ENCODE peak calls at places on chromosomes 4 and X, in five cellular contexts. H, N, M, Y and D are unnamed samples.
A peak's percentile ranks its signal among the peaks of the same experiment; 100 is the strongest.

GRCh38 chr4:97593248-97593647 is 550.0 kb downstream of the STPG2 start:
- DNase-seq in H (no peak), N (no peak), M (no peak), Y (no peak), D (peak; percentile 55)

GRCh38 chr4:110020139-110020538 is 107.5 kb downstream of the EGF start:
- DNase-seq in H (peak; percentile 14), N (no peak), M (peak; percentile 20), Y (no peak), D (no peak)

GRCh38 chr4:6885953-6886557 is 23.6 kb upstream of the TBC1D14 start:
- DNase-seq in H (peak; percentile 66), N (peak; percentile 78), M (peak; percentile 73), Y (no peak), D (peak; percentile 86)

GRCh38 chr4:177737387-177737965 is 295.2 kb upstream of the AGA start:
- DNase-seq in H (peak; percentile 30), N (no peak), M (no peak), Y (no peak), D (no peak)

GRCh38 chr4:7266525-7267292 is 74.4 kb downstream of the SORCS2 start:
- DNase-seq in H (peak; percentile 92), N (no peak), M (peak; percentile 56), Y (no peak), D (no peak)

GRCh38 chr4:20254517-20255250 is 3.0 kb downstream of the SLIT2 start:
- DNase-seq in H (peak; percentile 39), N (no peak), M (peak; percentile 58), Y (no peak), D (peak; percentile 74)

GRCh38 chr4:163565228-163566040 is 70.9 kb downstream of the TMA16 start:
- DNase-seq in H (no peak), N (no peak), M (no peak), Y (no peak), D (no peak)

GRCh38 chr4:182242793-182243192 is 409 bp upstream of the TENM3 start:
- DNase-seq in H (peak; percentile 74), N (no peak), M (peak; percentile 50), Y (no peak), D (no peak)

GRCh38 chr4:153211986-153212720 is 7.9 kb downstream of the TRIM2 start:
- DNase-seq in H (peak; percentile 77), N (no peak), M (peak; percentile 80), Y (no peak), D (no peak)

GRCh38 chr4:128846063-128846462 is 36.6 kb downstream of the JADE1 start:
- DNase-seq in H (no peak), N (no peak), M (no peak), Y (no peak), D (no peak)

GRCh38 chrX:15721911-15722310 is 16.2 kb upstream of the CA5B start:
- DNase-seq in H (peak; percentile 43), N (no peak), M (no peak), Y (no peak), D (no peak)

GRCh38 chr4:3300198-3300671 is 7.4 kb downstream of the RGS12 start:
- DNase-seq in H (no peak), N (no peak), M (no peak), Y (no peak), D (peak; percentile 59)

GRCh38 chr4:75547647-75548387 is 8.0 kb upstream of the ODAPH start:
- DNase-seq in H (peak; percentile 24), N (no peak), M (peak; percentile 58), Y (no peak), D (no peak)

GRCh38 chrX:46561931-46562721 is 11.4 kb upstream of the CHST7 start:
- DNase-seq in H (no peak), N (no peak), M (no peak), Y (no peak), D (peak; percentile 62)

GRCh38 chr4:105520819-105521790 is 31.3 kb upstream of the ARHGEF38 start:
- DNase-seq in H (peak; percentile 32), N (no peak), M (peak; percentile 50), Y (no peak), D (no peak)

GRCh38 chrX:57596109-57596870 is 4.5 kb downstream of the ZXDB start:
- DNase-seq in H (no peak), N (no peak), M (peak; percentile 26), Y (no peak), D (no peak)

GRCh38 chrX:57821703-57822375 is 88.4 kb downstream of the ZXDA start:
- DNase-seq in H (peak; percentile 55), N (no peak), M (peak; percentile 78), Y (no peak), D (no peak)

GRCh38 chr4:99179626-99180025 is 35.5 kb upstream of the ADH4 start:
- DNase-seq in H (no peak), N (no peak), M (no peak), Y (no peak), D (no peak)

GRCh38 chrX:18927558-18927957 is 56.4 kb downstream of the PHKA2 start:
- DNase-seq in H (no peak), N (no peak), M (no peak), Y (no peak), D (no peak)

GRCh38 chr4:53507671-53508286 is 83.5 kb downstream of the LNX1 start:
- DNase-seq in H (peak; percentile 48), N (peak; percentile 90), M (peak; percentile 98), Y (no peak), D (peak; percentile 80)

GRCh38 chr4:172992648-172993356 is 175.8 kb upstream of the GALNT7 start:
- DNase-seq in H (no peak), N (no peak), M (no peak), Y (no peak), D (no peak)

GRCh38 chr4:41709844-41710481 is 38.6 kb downstream of the PHOX2B start:
- DNase-seq in H (peak; percentile 97), N (no peak), M (peak; percentile 26), Y (no peak), D (no peak)

GRCh38 chr4:51825341-51825740 is 17.6 kb upstream of the DCUN1D4 start:
- DNase-seq in H (no peak), N (no peak), M (no peak), Y (no peak), D (no peak)

GRCh38 chrX:146224442-146224841 is 406.8 kb downstream of the SLITRK2 start:
- DNase-seq in H (no peak), N (no peak), M (no peak), Y (no peak), D (no peak)

GRCh38 chr4:39976141-39976944 is 1.4 kb downstream of the PDS5A start:
- DNase-seq in H (peak; percentile 82), N (peak; percentile 79), M (peak; percentile 83), Y (peak; percentile 61), D (peak; percentile 86)

GRCh38 chr4:169128902-169129301 is 118.8 kb upstream of the CBR4 start:
- DNase-seq in H (no peak), N (no peak), M (no peak), Y (no peak), D (no peak)

GRCh38 chr4:76697129-76697803 is 200.7 kb downstream of the SOWAHB start:
- DNase-seq in H (no peak), N (no peak), M (no peak), Y (no peak), D (no peak)

GRCh38 chrX:80751456-80751855 is 58.2 kb downstream of the BRWD3 start:
- DNase-seq in H (peak; percentile 3), N (no peak), M (no peak), Y (no peak), D (no peak)

GRCh38 chr4:143407475-143407874 is 70.8 kb downstream of the GAB1 start:
- DNase-seq in H (no peak), N (no peak), M (no peak), Y (no peak), D (no peak)

GRCh38 chrX:47502591-47503222 is 19.7 kb upstream of the ZNF41 start:
- DNase-seq in H (peak; percentile 61), N (no peak), M (peak; percentile 85), Y (no peak), D (no peak)

GRCh38 chr4:154164931-154165839 is 326.4 kb downstream of the DCHS2 start:
- DNase-seq in H (peak; percentile 77), N (no peak), M (peak; percentile 96), Y (no peak), D (no peak)

GRCh38 chrX:16033336-16033735 is 90.0 kb upstream of the GRPR start:
- DNase-seq in H (peak; percentile 69), N (no peak), M (peak; percentile 33), Y (no peak), D (no peak)

GRCh38 chr4:53905935-53906377 is 158.4 kb downstream of the CHIC2 start:
- DNase-seq in H (peak; percentile 78), N (no peak), M (peak; percentile 88), Y (no peak), D (no peak)

GRCh38 chrX:130829526-130830515 is 73.2 kb downstream of the ENOX2 start:
- DNase-seq in H (no peak), N (no peak), M (no peak), Y (no peak), D (no peak)

GRCh38 chr4:1705732-1706131 is 6.4 kb downstream of the SLBP start:
- DNase-seq in H (no peak), N (no peak), M (no peak), Y (no peak), D (no peak)